ENCODE peak calls at places on chromosomes 5 and 9, in seven cellular contexts. One of them, this sample, is unnamed.

GRCh38 chr9:20551835-20552234 is 70.5 kb downstream of the MLLT3 start:
- DNase-seq in kidney tubule cell: peak
- DNase-seq in cardiac fibroblast: no peak
- DNase-seq in activated T-cell treated with anti-CD3 and anti-CD28 coated beads for 1 hour: no peak
- DNase-seq in Peyer's patch: no peak
- DNase-seq in type B pancreatic cell: no peak
- DNase-seq in T1000: no peak
- DNase-seq in this sample: no peak

GRCh38 chr5:81544351-81545001 is 150.5 kb upstream of the ACOT12 start:
- DNase-seq in T1000: no peak
- DNase-seq in activated T-cell treated with anti-CD3 and anti-CD28 coated beads for 1 hour: no peak
- DNase-seq in Peyer's patch: no peak
- DNase-seq in type B pancreatic cell: no peak
- DNase-seq in kidney tubule cell: no peak
- DNase-seq in cardiac fibroblast: no peak
- DNase-seq in this sample: no peak

GRCh38 chr5:33233013-33233463 is 207.7 kb upstream of the TARS1 start:
- DNase-seq in Peyer's patch: no peak
- DNase-seq in activated T-cell treated with anti-CD3 and anti-CD28 coated beads for 1 hour: no peak
- DNase-seq in T1000: no peak
- DNase-seq in type B pancreatic cell: no peak
- DNase-seq in kidney tubule cell: no peak
- DNase-seq in cardiac fibroblast: no peak
- DNase-seq in this sample: no peak

GRCh38 chr9:94984891-94985476 is 258.5 kb downstream of the AOPEP start:
- DNase-seq in Peyer's patch: no peak
- DNase-seq in cardiac fibroblast: no peak
- DNase-seq in kidney tubule cell: no peak
- DNase-seq in activated T-cell treated with anti-CD3 and anti-CD28 coated beads for 1 hour: no peak
- DNase-seq in type B pancreatic cell: no peak
- DNase-seq in T1000: no peak
- DNase-seq in this sample: no peak

GRCh38 chr5:104793452-104794120 is 1231.0 kb upstream of the NUDT12 start:
- DNase-seq in kidney tubule cell: no peak
- DNase-seq in T1000: no peak
- DNase-seq in type B pancreatic cell: no peak
- DNase-seq in Peyer's patch: no peak
- DNase-seq in activated T-cell treated with anti-CD3 and anti-CD28 coated beads for 1 hour: no peak
- DNase-seq in cardiac fibroblast: no peak
- DNase-seq in this sample: no peak

GRCh38 chr5:68418230-68418629 is 202.7 kb downstream of the PIK3R1 start:
- DNase-seq in activated T-cell treated with anti-CD3 and anti-CD28 coated beads for 1 hour: no peak
- DNase-seq in Peyer's patch: no peak
- DNase-seq in cardiac fibroblast: peak
- DNase-seq in kidney tubule cell: no peak
- DNase-seq in type B pancreatic cell: no peak
- DNase-seq in T1000: no peak
- DNase-seq in this sample: no peak

GRCh38 chr9:114237247-114237646 is 81.9 kb downstream of the COL27A1 start:
- DNase-seq in activated T-cell treated with anti-CD3 and anti-CD28 coated beads for 1 hour: no peak
- DNase-seq in T1000: no peak
- DNase-seq in kidney tubule cell: no peak
- DNase-seq in cardiac fibroblast: no peak
- DNase-seq in type B pancreatic cell: no peak
- DNase-seq in Peyer's patch: no peak
- DNase-seq in this sample: no peak

GRCh38 chr5:58185397-58186195 is 274.3 kb downstream of the PLK2 start:
- DNase-seq in activated T-cell treated with anti-CD3 and anti-CD28 coated beads for 1 hour: no peak
- DNase-seq in Peyer's patch: no peak
- DNase-seq in T1000: no peak
- DNase-seq in type B pancreatic cell: no peak
- DNase-seq in cardiac fibroblast: peak
- DNase-seq in kidney tubule cell: peak
- DNase-seq in this sample: no peak

GRCh38 chr5:65769539-65769938 is 47.5 kb downstream of the NLN start:
- DNase-seq in kidney tubule cell: peak
- DNase-seq in type B pancreatic cell: no peak
- DNase-seq in cardiac fibroblast: peak
- DNase-seq in Peyer's patch: no peak
- DNase-seq in activated T-cell treated with anti-CD3 and anti-CD28 coated beads for 1 hour: no peak
- DNase-seq in T1000: no peak
- DNase-seq in this sample: no peak

GRCh38 chr5:91528831-91529230 is 145.7 kb upstream of the ARRDC3 start:
- DNase-seq in cardiac fibroblast: no peak
- DNase-seq in kidney tubule cell: no peak
- DNase-seq in T1000: no peak
- DNase-seq in Peyer's patch: no peak
- DNase-seq in activated T-cell treated with anti-CD3 and anti-CD28 coated beads for 1 hour: no peak
- DNase-seq in type B pancreatic cell: no peak
- DNase-seq in this sample: no peak

GRCh38 chr5:178430187-178431062 is 159.8 kb downstream of the COL23A1 start:
- DNase-seq in activated T-cell treated with anti-CD3 and anti-CD28 coated beads for 1 hour: no peak
- DNase-seq in kidney tubule cell: no peak
- DNase-seq in type B pancreatic cell: peak
- DNase-seq in T1000: no peak
- DNase-seq in Peyer's patch: no peak
- DNase-seq in cardiac fibroblast: no peak
- DNase-seq in this sample: no peak

GRCh38 chr5:67094476-67095300 is 101.9 kb downstream of the CD180 start:
- DNase-seq in activated T-cell treated with anti-CD3 and anti-CD28 coated beads for 1 hour: no peak
- DNase-seq in cardiac fibroblast: peak
- DNase-seq in kidney tubule cell: peak
- DNase-seq in T1000: no peak
- DNase-seq in type B pancreatic cell: no peak
- DNase-seq in Peyer's patch: no peak
- DNase-seq in this sample: no peak

GRCh38 chr5:87132696-87133095 is 135.0 kb upstream of the RASA1 start:
- DNase-seq in T1000: no peak
- DNase-seq in cardiac fibroblast: peak
- DNase-seq in activated T-cell treated with anti-CD3 and anti-CD28 coated beads for 1 hour: no peak
- DNase-seq in Peyer's patch: no peak
- DNase-seq in type B pancreatic cell: no peak
- DNase-seq in kidney tubule cell: no peak
- DNase-seq in this sample: no peak

GRCh38 chr9:77856615-77857014 is 175.0 kb downstream of the GNAQ start:
- DNase-seq in type B pancreatic cell: no peak
- DNase-seq in cardiac fibroblast: peak
- DNase-seq in kidney tubule cell: no peak
- DNase-seq in T1000: no peak
- DNase-seq in Peyer's patch: no peak
- DNase-seq in activated T-cell treated with anti-CD3 and anti-CD28 coated beads for 1 hour: no peak
- DNase-seq in this sample: no peak

GRCh38 chr9:121741198-121741918 is 89.9 kb downstream of the DAB2IP start:
- DNase-seq in T1000: no peak
- DNase-seq in Peyer's patch: no peak
- DNase-seq in activated T-cell treated with anti-CD3 and anti-CD28 coated beads for 1 hour: no peak
- DNase-seq in type B pancreatic cell: no peak
- DNase-seq in cardiac fibroblast: no peak
- DNase-seq in kidney tubule cell: peak
- DNase-seq in this sample: no peak

GRCh38 chr5:142846402-142846801 is 76.2 kb downstream of the ARHGAP26 start:
- DNase-seq in type B pancreatic cell: no peak
- DNase-seq in cardiac fibroblast: no peak
- DNase-seq in Peyer's patch: no peak
- DNase-seq in kidney tubule cell: no peak
- DNase-seq in T1000: no peak
- DNase-seq in activated T-cell treated with anti-CD3 and anti-CD28 coated beads for 1 hour: no peak
- DNase-seq in this sample: no peak

GRCh38 chr9:124342402-124342945 is 72.8 kb downstream of the PSMB7 start:
- DNase-seq in cardiac fibroblast: peak
- DNase-seq in activated T-cell treated with anti-CD3 and anti-CD28 coated beads for 1 hour: no peak
- DNase-seq in Peyer's patch: no peak
- DNase-seq in type B pancreatic cell: no peak
- DNase-seq in T1000: no peak
- DNase-seq in kidney tubule cell: no peak
- DNase-seq in this sample: peak

GRCh38 chr9:132163457-132163875 is 1.6 kb downstream of the NTNG2 start:
- DNase-seq in T1000: no peak
- DNase-seq in type B pancreatic cell: no peak
- DNase-seq in kidney tubule cell: no peak
- DNase-seq in cardiac fibroblast: no peak
- DNase-seq in activated T-cell treated with anti-CD3 and anti-CD28 coated beads for 1 hour: no peak
- DNase-seq in Peyer's patch: no peak
- DNase-seq in this sample: peak

GRCh38 chr9:125558453-125559084 is 148.4 kb downstream of the MAPKAP1 start:
- DNase-seq in cardiac fibroblast: peak
- DNase-seq in T1000: peak
- DNase-seq in type B pancreatic cell: no peak
- DNase-seq in kidney tubule cell: peak
- DNase-seq in activated T-cell treated with anti-CD3 and anti-CD28 coated beads for 1 hour: peak
- DNase-seq in Peyer's patch: peak
- DNase-seq in this sample: no peak

GRCh38 chr9:137252555-137253506 is 1.7 kb downstream of the STPG3 start:
- DNase-seq in activated T-cell treated with anti-CD3 and anti-CD28 coated beads for 1 hour: no peak
- DNase-seq in type B pancreatic cell: no peak
- DNase-seq in cardiac fibroblast: no peak
- DNase-seq in T1000: no peak
- DNase-seq in Peyer's patch: no peak
- DNase-seq in kidney tubule cell: no peak
- DNase-seq in this sample: no peak

GRCh38 chr9:129910628-129911567 is 75.6 kb downstream of the USP20 start:
- DNase-seq in T1000: peak
- DNase-seq in cardiac fibroblast: peak
- DNase-seq in Peyer's patch: no peak
- DNase-seq in type B pancreatic cell: no peak
- DNase-seq in kidney tubule cell: peak
- DNase-seq in activated T-cell treated with anti-CD3 and anti-CD28 coated beads for 1 hour: no peak
- DNase-seq in this sample: no peak

GRCh38 chr5:170525450-170526211 is 21.8 kb downstream of the KCNIP1 start:
- DNase-seq in T1000: no peak
- DNase-seq in type B pancreatic cell: no peak
- DNase-seq in cardiac fibroblast: no peak
- DNase-seq in kidney tubule cell: no peak
- DNase-seq in Peyer's patch: no peak
- DNase-seq in activated T-cell treated with anti-CD3 and anti-CD28 coated beads for 1 hour: no peak
- DNase-seq in this sample: no peak

GRCh38 chr5:179610903-179611265 is 12.6 kb downstream of the HNRNPH1 start:
- DNase-seq in cardiac fibroblast: no peak
- DNase-seq in T1000: no peak
- DNase-seq in type B pancreatic cell: no peak
- DNase-seq in Peyer's patch: no peak
- DNase-seq in activated T-cell treated with anti-CD3 and anti-CD28 coated beads for 1 hour: no peak
- DNase-seq in kidney tubule cell: no peak
- DNase-seq in this sample: no peak

GRCh38 chr5:137004279-137004678 is 494.8 kb downstream of the SPOCK1 start:
- DNase-seq in kidney tubule cell: no peak
- DNase-seq in cardiac fibroblast: no peak
- DNase-seq in activated T-cell treated with anti-CD3 and anti-CD28 coated beads for 1 hour: no peak
- DNase-seq in type B pancreatic cell: no peak
- DNase-seq in T1000: no peak
- DNase-seq in Peyer's patch: no peak
- DNase-seq in this sample: no peak

GRCh38 chr9:97480749-97481148 is 20.7 kb upstream of the TMOD1 start:
- DNase-seq in activated T-cell treated with anti-CD3 and anti-CD28 coated beads for 1 hour: no peak
- DNase-seq in Peyer's patch: no peak
- DNase-seq in kidney tubule cell: no peak
- DNase-seq in cardiac fibroblast: no peak
- DNase-seq in T1000: no peak
- DNase-seq in type B pancreatic cell: no peak
- DNase-seq in this sample: no peak

GRCh38 chr9:109409998-109410397 is 88.1 kb downstream of the PTPN3 start:
- DNase-seq in kidney tubule cell: no peak
- DNase-seq in T1000: no peak
- DNase-seq in cardiac fibroblast: no peak
- DNase-seq in type B pancreatic cell: no peak
- DNase-seq in Peyer's patch: no peak
- DNase-seq in activated T-cell treated with anti-CD3 and anti-CD28 coated beads for 1 hour: no peak
- DNase-seq in this sample: no peak

GRCh38 chr9:107394264-107394663 is 95.3 kb downstream of the KLF4 start:
- DNase-seq in cardiac fibroblast: no peak
- DNase-seq in Peyer's patch: no peak
- DNase-seq in activated T-cell treated with anti-CD3 and anti-CD28 coated beads for 1 hour: no peak
- DNase-seq in type B pancreatic cell: no peak
- DNase-seq in kidney tubule cell: peak
- DNase-seq in T1000: no peak
- DNase-seq in this sample: no peak

GRCh38 chr5:135185461-135186075 is 151.5 kb upstream of the PITX1 start:
- DNase-seq in Peyer's patch: no peak
- DNase-seq in T1000: no peak
- DNase-seq in kidney tubule cell: peak
- DNase-seq in cardiac fibroblast: peak
- DNase-seq in activated T-cell treated with anti-CD3 and anti-CD28 coated beads for 1 hour: no peak
- DNase-seq in type B pancreatic cell: no peak
- DNase-seq in this sample: no peak

GRCh38 chr5:99587983-99588382 is 659.2 kb upstream of the CHD1 start:
- DNase-seq in cardiac fibroblast: no peak
- DNase-seq in type B pancreatic cell: no peak
- DNase-seq in T1000: no peak
- DNase-seq in activated T-cell treated with anti-CD3 and anti-CD28 coated beads for 1 hour: no peak
- DNase-seq in kidney tubule cell: no peak
- DNase-seq in Peyer's patch: no peak
- DNase-seq in this sample: no peak

This sample was measured in left ventricle myocardium superior.